ENCODE peak calls at places on chromosomes 6 and 20, in seven cellular contexts. I is CD4-positive, alpha-beta T cell; J is fibroblast of lung; D is transverse colon; L is breast epithelium; Z is Peyer's patch; Q is GM23338. N is an unnamed sample.

GRCh38 chr6:129686941-129687627 is 22.9 kb downstream of the ARHGAP18 start:
- DNase-seq in Z (peak), Q (no peak), I (peak), J (no peak), D (peak), L (no peak), N (no peak)

GRCh38 chr6:21732731-21733130 is 139.2 kb downstream of the SOX4 start:
- DNase-seq in J (no peak), Q (no peak), I (no peak), L (no peak), Z (no peak), D (no peak), N (no peak)

GRCh38 chr6:105608711-105609374 is 206.0 kb upstream of the PREP start:
- DNase-seq in Q (no peak), Z (no peak), L (no peak), D (peak), J (peak), I (no peak), N (no peak)

GRCh38 chr20:60206259-60206658 is 248.0 kb downstream of the CDH26 start:
- DNase-seq in L (no peak), I (no peak), D (no peak), J (peak), Z (no peak), Q (peak), N (no peak)

GRCh38 chr6:43088654-43089056 is 12.5 kb downstream of the PTK7 start:
- DNase-seq in Q (peak), D (no peak), I (no peak), L (peak), Z (no peak), J (no peak), N (no peak)

GRCh38 chr20:41329435-41330342 is 10.9 kb upstream of the LPIN3 start:
- DNase-seq in L (peak), J (peak), I (peak), Q (no peak), D (peak), Z (peak), N (no peak)

GRCh38 chr6:52417675-52418111 is 2.4 kb upstream of the EFHC1 start:
- DNase-seq in I (no peak), L (no peak), Z (no peak), J (peak), Q (no peak), D (no peak), N (no peak)

GRCh38 chr6:166008441-166009369 is 158.9 kb downstream of the TBXT start:
- DNase-seq in D (no peak), L (no peak), J (peak), Q (peak), Z (no peak), I (no peak), N (no peak)

GRCh38 chr20:33351696-33352095 is 49.6 kb downstream of the CDK5RAP1 start:
- DNase-seq in L (no peak), I (no peak), Z (peak), Q (peak), J (no peak), D (no peak), N (no peak)

GRCh38 chr6:153117986-153118886 is 12.8 kb downstream of the RGS17 start:
- DNase-seq in L (no peak), Q (no peak), I (no peak), Z (no peak), D (no peak), J (peak), N (no peak)

GRCh38 chr20:43981535-43981934 is 66.9 kb downstream of the TOX2 start:
- DNase-seq in J (no peak), D (no peak), I (no peak), Q (no peak), Z (no peak), L (no peak), N (no peak)

GRCh38 chr6:37876843-37877242 is 57.3 kb downstream of the ZFAND3 start:
- DNase-seq in J (no peak), D (no peak), L (no peak), Z (no peak), Q (no peak), I (no peak), N (no peak)

GRCh38 chr6:16060039-16060438 is 68.8 kb upstream of the MYLIP start:
- DNase-seq in Z (no peak), Q (no peak), J (no peak), L (no peak), D (no peak), I (no peak), N (no peak)

GRCh38 chr6:52876056-52876787 is 33.3 kb downstream of the GSTA3 start:
- DNase-seq in D (no peak), Q (no peak), J (peak), Z (no peak), I (no peak), L (no peak), N (no peak)

GRCh38 chr6:154887051-154887450 is 108.1 kb upstream of the TIAM2 start:
- DNase-seq in D (no peak), L (no peak), Z (no peak), Q (no peak), J (no peak), I (no peak), N (no peak)

GRCh38 chr6:72657798-72658197 is 35.9 kb downstream of the KCNQ5 start:
- DNase-seq in D (no peak), J (no peak), I (no peak), Z (no peak), Q (no peak), L (no peak), N (no peak)

GRCh38 chr6:6810727-6811126 is 222.2 kb downstream of the LY86 start:
- DNase-seq in I (no peak), Q (no peak), Z (peak), L (no peak), J (no peak), D (peak), N (no peak)

GRCh38 chr6:167471548-167471930 is 146.7 kb downstream of the TTLL2 start:
- DNase-seq in I (no peak), L (no peak), Q (no peak), D (no peak), J (no peak), Z (no peak), N (no peak)

GRCh38 chr20:3781153-3781910 is at the start of gene SPEF1:
- DNase-seq in D (peak), Q (peak), L (peak), J (peak), Z (peak), I (no peak), N (peak)

GRCh38 chr6:53746442-53747103 is 48.2 kb upstream of the LRRC1 start:
- DNase-seq in J (no peak), D (no peak), L (no peak), Z (no peak), I (no peak), Q (no peak), N (no peak)

GRCh38 chr20:34389206-34389953 is 26.3 kb downstream of the ITCH start:
- DNase-seq in I (no peak), L (no peak), D (no peak), Q (no peak), J (no peak), Z (no peak), N (no peak)
- H3K27ac ChIP-seq in I (no peak), L (no peak), D (no peak), Q (no peak), J (peak), Z (no peak), N (no peak)

GRCh38 chr6:157989541-157990289 is 8.1 kb downstream of the SYNJ2 start:
- DNase-seq in Z (peak), Q (peak), J (peak), D (peak), L (peak), I (no peak), N (peak)
- H3K27ac ChIP-seq in Z (peak), Q (no peak), J (peak), D (peak), L (peak), I (peak), N (peak)

DNA sequence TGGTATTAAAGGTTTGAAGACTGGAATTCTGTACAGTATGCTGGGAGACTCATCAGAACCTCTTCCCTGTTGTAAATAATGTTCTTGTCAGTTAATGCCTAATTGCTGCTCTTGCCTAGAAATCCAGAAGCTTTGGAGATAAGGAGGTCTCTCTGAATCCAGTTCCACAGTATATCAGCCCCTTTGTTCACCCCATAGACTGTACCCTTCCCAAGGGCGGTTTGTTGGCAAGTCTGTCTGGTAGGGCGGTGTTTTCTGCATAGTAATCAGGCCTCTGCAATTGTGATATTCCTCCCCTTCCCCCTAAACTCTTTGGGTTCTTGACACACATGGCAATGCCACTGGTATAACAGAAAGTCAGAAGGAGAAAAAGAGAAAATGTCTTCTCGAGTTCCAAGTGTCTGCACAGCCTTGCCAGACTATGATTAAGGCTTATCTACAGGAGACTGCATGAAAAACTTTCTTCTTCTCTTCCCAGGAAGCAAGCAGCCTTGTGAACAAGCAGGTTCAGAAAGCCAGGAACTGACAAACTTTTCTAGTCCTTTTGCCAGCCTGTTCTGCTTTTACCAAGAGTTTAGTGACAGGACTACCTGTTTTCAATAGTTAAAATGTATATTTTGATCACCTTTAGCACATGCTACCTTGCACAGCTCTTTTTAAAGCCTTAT is 45.5 kb downstream of the FOXO3 start:
- DNase-seq in L (no peak), D (no peak), Z (no peak), J (no peak), I (no peak), Q (no peak), N (no peak)
- H3K27ac ChIP-seq in L (peak), D (no peak), Z (no peak), J (no peak), I (no peak), Q (no peak), N (no peak)

DNA sequence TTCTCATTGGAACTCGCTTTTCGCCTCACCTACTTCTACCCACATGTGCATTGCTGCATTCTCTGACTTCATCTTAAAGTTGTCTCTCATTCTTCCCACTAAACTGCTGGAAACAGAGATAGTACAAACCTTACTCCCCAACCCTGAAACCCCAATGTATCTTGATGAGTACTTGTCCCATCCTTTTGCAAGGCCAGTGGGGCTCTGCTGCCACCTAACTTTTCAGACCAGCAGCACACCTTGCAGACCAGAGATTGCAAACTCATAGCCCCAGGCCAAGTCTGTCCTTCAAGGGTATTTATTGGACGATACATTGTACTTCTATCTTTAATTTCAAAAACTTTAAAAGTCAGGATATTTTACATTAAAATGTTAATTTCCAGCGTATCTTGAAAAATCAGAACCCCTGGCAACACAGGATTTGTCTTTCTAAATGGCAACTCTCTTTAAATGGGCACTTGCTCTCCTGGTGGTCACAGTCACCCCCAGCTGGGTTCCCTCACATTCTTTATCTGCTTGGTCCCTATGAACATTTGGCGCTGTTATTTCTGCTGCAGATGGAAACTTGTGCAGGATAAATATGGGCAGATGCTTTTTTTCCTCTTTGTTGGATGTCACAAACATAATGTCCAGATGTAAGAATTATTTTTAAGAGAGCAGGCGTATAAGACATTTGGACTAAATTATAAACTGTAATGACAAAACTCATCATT is 83.9 kb downstream of the SOD2 start:
- DNase-seq in Q (peak), L (no peak), D (no peak), I (no peak), J (peak), Z (no peak), N (no peak)
- H3K27ac ChIP-seq in Q (no peak), L (no peak), D (no peak), I (no peak), J (no peak), Z (no peak), N (no peak)

GRCh38 chr6:66964216-66964615 is 1257.2 kb upstream of the EYS start:
- DNase-seq in Q (no peak), J (no peak), D (no peak), Z (no peak), I (no peak), L (no peak), N (no peak)

GRCh38 chr6:66961191-66961590 is 1254.2 kb upstream of the EYS start:
- DNase-seq in Q (no peak), L (no peak), J (no peak), I (no peak), Z (no peak), D (no peak), N (no peak)

GRCh38 chr6:66965227-66965626 is 1258.2 kb upstream of the EYS start:
- DNase-seq in I (no peak), L (no peak), Z (no peak), D (no peak), J (peak), Q (no peak), N (no peak)

GRCh38 chr6:66962082-66962481 is 1255.1 kb upstream of the EYS start:
- DNase-seq in D (no peak), L (no peak), Q (no peak), J (no peak), I (no peak), Z (no peak), N (no peak)
- H3K27ac ChIP-seq in D (no peak), L (no peak), Q (no peak), J (no peak), I (no peak), Z (no peak), N (no peak)

GRCh38 chr6:121544691-121545090 is 109.2 kb downstream of the GJA1 start:
- DNase-seq in J (no peak), I (no peak), Q (no peak), Z (no peak), D (no peak), L (no peak), N (no peak)
- H3K27ac ChIP-seq in J (no peak), I (no peak), Q (no peak), Z (no peak), D (no peak), L (no peak), N (no peak)

GRCh38 chr6:5752282-5752681 is 254.4 kb downstream of the NRN1 start:
- DNase-seq in Q (peak), I (no peak), D (no peak), L (no peak), J (peak), Z (no peak), N (peak)
- H3K27ac ChIP-seq in Q (no peak), I (no peak), D (no peak), L (no peak), J (no peak), Z (no peak), N (no peak)

GRCh38 chr6:11292291-11292552 is 59.8 kb upstream of the NEDD9 start:
- DNase-seq in I (no peak), Z (no peak), Q (no peak), L (no peak), D (no peak), J (no peak), N (no peak)
- H3K27ac ChIP-seq in I (no peak), Z (no peak), Q (no peak), L (no peak), D (no peak), J (no peak), N (no peak)

GRCh38 chr6:79391511-79391910 is 145.7 kb downstream of the LCA5 start:
- DNase-seq in Q (no peak), D (no peak), I (no peak), J (no peak), L (no peak), Z (no peak), N (no peak)
- H3K27ac ChIP-seq in Q (no peak), D (no peak), I (no peak), J (no peak), L (no peak), Z (no peak), N (no peak)

N was measured in substantia nigra.